ENCODE peak calls at places on chromosomes 7 and 10, in six cellular contexts. Z is AG09309, A is hypothalamus, K is IMR-90, D is C1 segment of cervical spinal cord, M is HS-5. V is an unnamed sample.
A peak's percentile ranks its signal among the peaks of the same experiment; 100 is the strongest.

GRCh38 chr7:117116221-117116620 is 162.9 kb downstream of the ST7 start:
- DNase-seq in D (peak; percentile 93), M (no peak), A (no peak), Z (no peak), K (no peak), V (no peak)

GRCh38 chr10:49526624-49527023 is 12.3 kb downstream of the ERCC6 start:
- DNase-seq in D (no peak), A (no peak), K (no peak), Z (peak; percentile 59), M (no peak), V (no peak)

GRCh38 chr10:132403511-132404168 is 6.6 kb downstream of the PWWP2B start:
- DNase-seq in K (no peak), Z (no peak), A (no peak), D (no peak), M (no peak), V (no peak)

GRCh38 chr7:22109761-22110160 is 164.1 kb upstream of the CDCA7L start:
- DNase-seq in D (no peak), A (peak; percentile 62), Z (no peak), M (no peak), K (peak; percentile 37), V (no peak)

GRCh38 chr7:157773361-157773760 is 436.6 kb downstream of the DNAJB6 start:
- DNase-seq in K (no peak), Z (no peak), D (no peak), M (no peak), A (no peak), V (no peak)

GRCh38 chr7:53350241-53350640 is 314.8 kb downstream of the POM121L12 start:
- DNase-seq in A (no peak), D (no peak), K (no peak), M (no peak), Z (no peak), V (no peak)

GRCh38 chr10:35074266-35074665 is 15.9 kb downstream of the CUL2 start:
- DNase-seq in K (peak; percentile 63), A (no peak), M (no peak), D (no peak), Z (no peak), V (no peak)

GRCh38 chr10:132396495-132397035 is 435 bp upstream of the PWWP2B start:
- DNase-seq in K (peak; percentile 31), D (no peak), Z (no peak), M (no peak), A (no peak), V (no peak)

GRCh38 chr10:70191906-70192305 is 21.6 kb upstream of the SAR1A start:
- DNase-seq in K (peak; percentile 95), A (no peak), D (no peak), Z (peak; percentile 94), M (peak; percentile 90), V (peak; percentile 43)

GRCh38 chr10:96025566-96025965 is 17.8 kb upstream of the CCNJ start:
- DNase-seq in Z (no peak), M (no peak), A (no peak), D (no peak), K (peak; percentile 6), V (no peak)

GRCh38 chr7:65978891-65979582 is 3.0 kb downstream of the GUSB start:
- DNase-seq in M (no peak), D (no peak), A (no peak), K (no peak), Z (no peak), V (no peak)

GRCh38 chr10:30671011-30671616 is 41.6 kb upstream of the LYZL2 start:
- DNase-seq in M (no peak), K (peak; percentile 81), D (no peak), A (peak; percentile 28), Z (peak; percentile 59), V (no peak)

GRCh38 chr10:29110172-29110571 is 178.7 kb upstream of the LYZL1 start:
- DNase-seq in K (no peak), D (no peak), A (no peak), Z (no peak), M (no peak), V (no peak)

GRCh38 chr10:71646592-71647292 is 72.8 kb downstream of the C10orf105 start:
- DNase-seq in Z (no peak), M (no peak), K (no peak), A (no peak), D (no peak), V (no peak)

GRCh38 chr7:2376351-2377154 is 21.9 kb downstream of the EIF3B start:
- DNase-seq in A (no peak), K (no peak), D (no peak), Z (no peak), M (no peak), V (no peak)

GRCh38 chr7:132979524-132979923 is 102.4 kb downstream of the CHCHD3 start:
- DNase-seq in A (no peak), M (no peak), Z (no peak), K (no peak), D (no peak), V (no peak)

GRCh38 chr7:134799387-134799786 is 20.0 kb downstream of the CALD1 start:
- DNase-seq in K (no peak), D (no peak), A (no peak), Z (no peak), M (no peak), V (no peak)

GRCh38 chr10:48209246-48209645 is 65.2 kb downstream of the FRMPD2 start:
- DNase-seq in K (peak; percentile 5), M (no peak), Z (no peak), D (no peak), A (no peak), V (no peak)